ENCODE peak calls at places on chromosomes 7 and 10, in nine cellular contexts. J is ovary; F is CD4-positive, alpha-beta T cell; V is breast epithelium; C is astrocyte of the spinal cord; I is transverse colon; L is endothelial cell; P is progenitor cell of endocrine pancreas; H is H9. B is an unnamed sample.

GRCh38 chr7:120030871-120031270 is 242.1 kb upstream of the KCND2 start:
- DNase-seq in J (no peak), F (no peak), V (no peak), C (no peak), I (no peak), L (no peak), P (no peak), H (no peak), B (no peak)

GRCh38 chr7:111029574-111030357 is 61.2 kb upstream of the LRRN3 start:
- DNase-seq in J (no peak), F (no peak), V (no peak), C (peak), I (peak), L (no peak), P (no peak), H (no peak), B (no peak)

GRCh38 chr10:60572511-60573194 is 183.0 kb upstream of the ANK3 start:
- DNase-seq in J (peak), F (no peak), V (no peak), C (peak), I (peak), L (peak), P (peak), H (peak), B (peak)

GRCh38 chr7:76317782-76318487 is 15.5 kb downstream of the HSPB1 start:
- DNase-seq in J (peak), F (peak), V (peak), C (peak), I (peak), L (peak), P (peak), H (peak), B (peak)

GRCh38 chr7:100629117-100629711 is 12.1 kb downstream of the TFR2 start:
- DNase-seq in J (no peak), F (no peak), V (no peak), C (no peak), I (peak), L (peak), P (no peak), H (peak), B (no peak)

GRCh38 chr7:128740996-128741395 is 1.8 kb downstream of the CALU start:
- DNase-seq in J (no peak), F (no peak), V (no peak), C (peak), I (no peak), L (no peak), P (no peak), H (no peak), B (no peak)

GRCh38 chr7:50824882-50825281 is 42.2 kb upstream of the GRB10 start:
- DNase-seq in J (no peak), F (no peak), V (no peak), C (no peak), I (no peak), L (no peak), P (no peak), H (no peak), B (no peak)

GRCh38 chr7:130393095-130393494 is 12.8 kb downstream of the CPA1 start:
- DNase-seq in J (no peak), F (no peak), V (no peak), C (no peak), I (no peak), L (no peak), P (no peak), H (no peak), B (no peak)

GRCh38 chr10:46077141-46077554 is 31.1 kb upstream of the MSMB start:
- DNase-seq in J (no peak), F (no peak), V (no peak), C (no peak), I (no peak), L (no peak), P (no peak), H (no peak), B (no peak)

GRCh38 chr7:142815099-142815498 is 39.8 kb upstream of the EPHB6 start:
- DNase-seq in J (no peak), F (no peak), V (no peak), C (no peak), I (no peak), L (no peak), P (no peak), H (no peak), B (no peak)

GRCh38 chr7:107355616-107356015 is 114.2 kb upstream of the GPR22 start:
- DNase-seq in J (no peak), F (no peak), V (no peak), C (peak), I (no peak), L (no peak), P (no peak), H (no peak), B (no peak)

GRCh38 chr10:1171182-1171581 is 115.0 kb downstream of the WDR37 start:
- DNase-seq in J (no peak), F (no peak), V (no peak), C (no peak), I (no peak), L (no peak), P (no peak), H (no peak), B (no peak)

GRCh38 chr7:151195616-151196450 is 8.8 kb upstream of the ASB10 start:
- DNase-seq in J (no peak), F (no peak), V (no peak), C (no peak), I (no peak), L (no peak), P (no peak), H (no peak), B (no peak)

GRCh38 chr10:36362257-36362656 is 720.2 kb upstream of the FZD8 start:
- DNase-seq in J (no peak), F (no peak), V (no peak), C (no peak), I (no peak), L (no peak), P (no peak), H (no peak), B (no peak)

GRCh38 chr10:23557777-23558176 is 118.9 kb downstream of the OTUD1 start:
- DNase-seq in J (no peak), F (no peak), V (no peak), C (no peak), I (no peak), L (no peak), P (no peak), H (no peak), B (no peak)

GRCh38 chr10:7565871-7566270 is 100.9 kb downstream of the ITIH5 start:
- DNase-seq in J (peak), F (no peak), V (no peak), C (no peak), I (no peak), L (no peak), P (no peak), H (no peak), B (no peak)

GRCh38 chr10:61244261-61244775 is 208.9 kb downstream of the TMEM26 start:
- DNase-seq in J (no peak), F (no peak), V (no peak), C (no peak), I (no peak), L (no peak), P (no peak), H (no peak), B (no peak)

GRCh38 chr7:5420841-5421625 is 2.6 kb downstream of the TNRC18 start:
- DNase-seq in J (no peak), F (no peak), V (no peak), C (no peak), I (no peak), L (no peak), P (peak), H (no peak), B (no peak)

GRCh38 chr7:40826419-40827216 is 691.8 kb downstream of the SUGCT start:
- DNase-seq in J (no peak), F (no peak), V (no peak), C (peak), I (no peak), L (no peak), P (no peak), H (no peak), B (no peak)

GRCh38 chr7:537911-538634 is 18.4 kb upstream of the PDGFA start:
- DNase-seq in J (no peak), F (no peak), V (no peak), C (peak), I (peak), L (no peak), P (no peak), H (peak), B (no peak)

GRCh38 chr7:30459591-30460245 is 18.9 kb downstream of the NOD1 start:
- DNase-seq in J (peak), F (no peak), V (no peak), C (peak), I (peak), L (no peak), P (no peak), H (no peak), B (no peak)

GRCh38 chr10:86403183-86403797 is 36.7 kb upstream of the GRID1 start:
- DNase-seq in J (no peak), F (no peak), V (no peak), C (no peak), I (no peak), L (no peak), P (no peak), H (no peak), B (no peak)

GRCh38 chr7:4880218-4880617 is 3.3 kb downstream of the RADIL start:
- DNase-seq in J (no peak), F (no peak), V (no peak), C (peak), I (no peak), L (no peak), P (no peak), H (no peak), B (no peak)

GRCh38 chr10:117218654-117219053 is 21.4 kb downstream of the KCNK18 start:
- DNase-seq in J (no peak), F (no peak), V (no peak), C (no peak), I (no peak), L (no peak), P (no peak), H (peak), B (no peak)

GRCh38 chr7:138978541-138979184 is 2.5 kb downstream of the KIAA1549 start:
- DNase-seq in J (no peak), F (no peak), V (no peak), C (no peak), I (no peak), L (no peak), P (no peak), H (no peak), B (no peak)

GRCh38 chr10:94358480-94358879 is 4.3 kb downstream of the NOC3L start:
- DNase-seq in J (no peak), F (no peak), V (no peak), C (peak), I (no peak), L (no peak), P (no peak), H (no peak), B (no peak)

GRCh38 chr10:42850931-42851330 is 68.3 kb downstream of the BMS1 start:
- DNase-seq in J (no peak), F (no peak), V (no peak), C (no peak), I (no peak), L (no peak), P (no peak), H (no peak), B (no peak)

GRCh38 chr7:137590071-137590470 is 246.5 kb upstream of the PTN start:
- DNase-seq in J (no peak), F (no peak), V (no peak), C (peak), I (no peak), L (no peak), P (no peak), H (no peak), B (no peak)

GRCh38 chr10:120506674-120507073 is 49.6 kb downstream of the PLPP4 start:
- DNase-seq in J (no peak), F (no peak), V (no peak), C (peak), I (no peak), L (no peak), P (no peak), H (no peak), B (no peak)

GRCh38 chr10:58755688-58756087 is 243.0 kb downstream of the BICC1 start:
- DNase-seq in J (no peak), F (no peak), V (peak), C (peak), I (peak), L (no peak), P (no peak), H (no peak), B (no peak)

GRCh38 chr7:44750424-44750823 is 1.8 kb downstream of the ZMIZ2 start:
- DNase-seq in J (peak), F (no peak), V (no peak), C (no peak), I (no peak), L (no peak), P (no peak), H (no peak), B (no peak)

GRCh38 chr10:91220954-91221696 is 662 bp downstream of the PCGF5 start:
- DNase-seq in J (no peak), F (peak), V (no peak), C (peak), I (peak), L (peak), P (no peak), H (peak), B (peak)

GRCh38 chr7:44177570-44178131 is 11.6 kb downstream of the GCK start:
- DNase-seq in J (no peak), F (no peak), V (no peak), C (peak), I (no peak), L (no peak), P (no peak), H (peak), B (no peak)

GRCh38 chr10:110679633-110680472 is 35.7 kb downstream of the RBM20 start:
- DNase-seq in J (no peak), F (no peak), V (no peak), C (no peak), I (no peak), L (no peak), P (no peak), H (no peak), B (no peak)

GRCh38 chr7:2953588-2954407 is 89.9 kb downstream of the CARD11 start:
- DNase-seq in J (no peak), F (no peak), V (no peak), C (no peak), I (no peak), L (no peak), P (no peak), H (no peak), B (no peak)

DNA sequence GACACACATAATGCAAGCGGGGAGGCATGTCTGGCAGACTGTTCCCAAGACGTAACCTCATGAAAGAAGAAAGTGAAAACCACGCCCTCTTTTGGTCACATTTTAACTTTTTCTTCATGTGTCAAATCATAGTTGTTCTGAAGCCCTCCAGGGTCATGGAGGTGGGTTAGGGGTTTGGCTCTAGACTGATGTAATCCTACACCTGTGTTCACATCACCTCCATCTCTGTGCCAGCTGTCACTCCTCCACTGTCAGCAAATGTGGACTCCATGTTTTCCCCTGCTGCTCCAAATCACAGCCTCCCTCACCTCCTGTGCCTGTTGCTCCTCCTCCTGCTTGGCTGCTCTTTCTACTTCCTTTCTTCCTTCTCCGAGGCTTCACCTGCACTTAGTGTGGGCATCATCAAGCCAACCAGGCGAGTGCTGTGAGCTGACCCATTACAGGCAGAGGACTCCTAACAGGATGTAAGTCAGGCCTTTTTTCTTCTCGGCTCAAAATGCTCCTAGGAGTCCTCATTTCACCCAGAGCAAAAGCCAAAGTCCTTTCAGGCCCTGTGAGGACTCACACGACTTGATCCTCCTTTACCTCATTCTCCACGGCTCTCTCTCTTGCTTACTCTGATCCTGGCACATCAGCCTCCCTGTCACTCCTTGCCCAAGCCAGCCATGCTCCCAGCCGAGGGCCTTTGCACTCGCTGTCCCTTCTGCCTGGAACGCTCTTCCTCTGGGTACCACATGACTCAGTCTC is 66.4 kb upstream of the IFRD1 start:
- DNase-seq in J (no peak), F (no peak), V (no peak), C (no peak), I (no peak), L (no peak), P (no peak), H (peak), B (no peak)
- TF ChIP-seq CTCF in J (no peak), F (no peak), V (no peak), C (no peak), I (no peak), L (no peak), P (no peak), H (peak), B (no peak)

DNA sequence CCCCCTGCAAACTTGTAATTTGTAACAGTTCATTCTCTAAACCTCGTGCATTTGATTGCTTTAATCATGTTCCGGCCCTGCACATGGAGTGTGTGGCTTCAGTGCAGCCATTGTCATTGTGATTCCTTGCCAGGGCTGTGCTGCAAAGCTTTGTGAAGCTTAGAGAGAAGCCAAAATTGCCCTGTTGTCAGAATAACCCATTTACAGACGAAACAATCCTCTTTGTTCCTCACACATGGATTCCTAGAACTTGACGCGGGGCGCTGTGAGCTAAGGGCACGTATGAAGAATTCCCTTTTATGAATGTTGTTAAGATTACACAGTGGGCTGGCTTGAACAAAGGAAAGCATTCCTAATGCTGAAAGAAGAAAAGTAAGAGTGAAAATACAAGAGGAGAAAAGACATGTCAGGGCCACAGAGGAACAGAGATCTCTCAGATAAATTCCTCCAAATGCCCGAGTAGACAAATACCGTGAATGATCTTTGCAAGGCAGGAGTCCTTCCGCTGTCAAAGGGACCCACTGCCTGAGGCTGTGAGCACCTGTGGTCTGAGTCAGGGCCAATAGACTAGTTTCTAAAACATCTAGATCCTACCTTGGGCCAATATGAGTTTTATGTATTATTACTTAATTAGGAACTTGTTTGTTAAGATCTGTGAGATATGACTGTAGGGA is 205.4 kb upstream of the C7orf33 start:
- DNase-seq in J (no peak), F (no peak), V (no peak), C (no peak), I (no peak), L (no peak), P (no peak), H (no peak), B (no peak)
- TF ChIP-seq CTCF in J (no peak), F (no peak), V (no peak), C (no peak), I (no peak), L (no peak), P (no peak), H (no peak), B (no peak)

GRCh38 chr10:17599089-17599488 is 18.1 kb downstream of the HACD1 start:
- DNase-seq in J (no peak), F (no peak), V (no peak), C (peak), I (no peak), L (peak), P (no peak), H (no peak), B (no peak)
- TF ChIP-seq CTCF in J (no peak), F (no peak), V (peak), C (peak), I (no peak), L (no peak), P (peak), H (peak), B (no peak)

GRCh38 chr10:90149563-90149962 is 448.2 kb downstream of the KIF20B start:
- DNase-seq in J (no peak), F (no peak), V (no peak), C (no peak), I (no peak), L (no peak), P (no peak), H (no peak), B (no peak)

DNA sequence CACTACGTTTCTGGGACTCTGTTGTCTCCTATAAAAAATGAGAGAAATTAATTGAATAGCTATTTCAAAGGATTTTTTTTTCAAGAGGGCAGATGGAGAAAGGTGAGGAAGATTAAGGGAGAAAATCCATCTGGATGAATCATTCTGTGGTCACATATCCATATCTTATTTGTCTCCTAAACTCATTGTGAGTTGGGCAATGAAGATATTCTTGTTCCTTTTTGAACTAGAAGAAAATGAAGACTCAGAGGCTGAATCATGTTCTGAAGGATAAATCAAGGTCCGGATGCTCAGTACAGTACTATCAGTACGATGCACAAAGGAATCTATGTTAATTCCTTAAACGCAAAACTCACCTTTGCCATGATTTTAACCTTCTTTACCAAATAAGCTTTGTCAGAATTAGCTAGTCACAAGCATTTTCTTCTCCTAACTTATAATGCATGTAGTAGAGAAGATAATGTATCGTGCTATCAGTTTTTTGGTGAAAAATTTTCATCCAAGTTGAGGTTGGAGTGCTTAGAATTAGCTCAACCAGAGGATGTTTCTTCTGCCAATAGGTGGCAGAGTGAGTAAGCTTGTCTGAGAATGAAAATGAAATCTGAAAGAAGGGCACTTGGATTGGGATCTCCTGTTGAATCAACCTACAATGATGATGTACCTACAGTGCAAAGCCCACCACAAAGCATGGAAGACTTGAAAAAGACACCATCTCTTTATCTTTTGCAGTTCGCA is 446.9 kb downstream of the KIF20B start:
- DNase-seq in J (no peak), F (no peak), V (no peak), C (peak), I (no peak), L (peak), P (no peak), H (no peak), B (no peak)
- TF ChIP-seq CTCF in J (no peak), F (no peak), V (peak), C (peak), I (no peak), L (peak), P (peak), H (peak), B (peak)

DNA sequence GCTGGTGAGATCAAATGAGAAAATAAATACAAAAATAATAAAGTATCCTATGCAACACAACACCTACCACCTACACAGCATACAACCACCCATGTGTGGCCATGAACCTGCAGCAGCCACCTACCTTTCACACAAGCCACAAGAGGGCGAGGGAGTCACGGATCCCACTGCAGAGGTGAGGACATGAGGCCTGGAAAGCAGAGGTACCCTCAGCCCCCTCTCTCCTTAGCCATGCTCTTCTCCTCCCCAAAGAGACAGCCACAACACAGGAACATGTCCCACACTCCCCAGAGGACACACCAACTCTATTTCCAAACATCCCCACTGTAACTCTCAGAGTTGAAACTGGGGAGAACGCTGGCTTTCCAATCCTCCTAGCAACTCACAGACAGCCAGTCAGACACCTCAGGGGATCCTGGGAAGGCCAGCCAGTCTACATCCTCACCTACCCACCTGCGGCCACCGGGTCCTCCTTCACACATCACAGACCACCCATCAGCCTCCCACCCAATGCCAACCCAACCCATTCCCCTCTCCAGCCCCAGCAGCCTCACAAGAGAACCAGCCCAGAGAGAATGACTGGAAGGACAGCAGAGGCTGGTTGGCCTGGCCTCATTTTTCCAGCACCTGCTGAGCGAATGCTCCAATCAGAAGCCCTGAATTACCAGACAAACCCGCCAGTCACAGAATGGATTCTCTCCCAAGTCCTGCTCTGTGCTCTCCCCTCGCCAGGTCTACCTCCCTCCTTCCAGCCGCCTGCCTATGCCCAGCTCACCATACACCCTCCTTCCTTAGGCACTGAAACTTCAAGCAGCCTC is 18.4 kb downstream of the DLG5 start:
- DNase-seq in J (no peak), F (no peak), V (no peak), C (no peak), I (no peak), L (no peak), P (no peak), H (peak), B (no peak)
- TF ChIP-seq CTCF in J (no peak), F (no peak), V (no peak), C (peak), I (no peak), L (no peak), P (peak), H (peak), B (no peak)